ENCODE peak calls at places on chromosome X, in five cellular contexts. One of them, this sample, is unnamed. For H3K9me3, the result is how much of the 10 kb centered on the place peaks cover.

GRCh38 chrX:149504226-149504914 is 736 bp downstream of the IDS start:
- DNase-seq in left lung: peak
- DNase-seq in psoas muscle: no peak
- DNase-seq in lower lobe of right lung: peak
- DNase-seq in iPS DF 6.9: no peak
- DNase-seq in this sample: peak

GRCh38 chrX:39759526-39760224 is 338.1 kb downstream of the BCOR start:
- DNase-seq in lower lobe of right lung: peak
- DNase-seq in iPS DF 6.9: no peak
- DNase-seq in psoas muscle: no peak
- DNase-seq in left lung: no peak
- DNase-seq in this sample: peak

GRCh38 chrX:138858438-138858837 is 146.9 kb upstream of the FGF13 start:
- DNase-seq in left lung: no peak
- DNase-seq in psoas muscle: no peak
- DNase-seq in iPS DF 6.9: no peak
- DNase-seq in lower lobe of right lung: no peak
- DNase-seq in this sample: no peak

GRCh38 chrX:145817299-145817665 is 347 bp upstream of the SLITRK2 start:
- DNase-seq in iPS DF 6.9: no peak
- DNase-seq in lower lobe of right lung: no peak
- DNase-seq in left lung: no peak
- DNase-seq in psoas muscle: peak
- DNase-seq in this sample: peak

GRCh38 chrX:15142084-15142715 is 127.7 kb downstream of the ASB9 start:
- DNase-seq in iPS DF 6.9: no peak
- DNase-seq in left lung: no peak
- DNase-seq in psoas muscle: no peak
- DNase-seq in lower lobe of right lung: no peak
- DNase-seq in this sample: no peak

GRCh38 chrX:69152398-69152797 is 12.9 kb downstream of the PJA1 start:
- DNase-seq in lower lobe of right lung: peak
- DNase-seq in left lung: no peak
- DNase-seq in iPS DF 6.9: no peak
- DNase-seq in psoas muscle: no peak
- DNase-seq in this sample: peak

GRCh38 chrX:77731821-77732419 is 54.1 kb downstream of the ATRX start:
- DNase-seq in left lung: no peak
- DNase-seq in psoas muscle: no peak
- DNase-seq in lower lobe of right lung: no peak
- DNase-seq in iPS DF 6.9: no peak
- DNase-seq in this sample: no peak

GRCh38 chrX:19091596-19091995 is 30.7 kb downstream of the ADGRG2 start:
- DNase-seq in left lung: no peak
- DNase-seq in lower lobe of right lung: no peak
- DNase-seq in psoas muscle: no peak
- DNase-seq in iPS DF 6.9: no peak
- DNase-seq in this sample: no peak

GRCh38 chrX:41922125-41922521 is 1.2 kb downstream of the CASK start:
- DNase-seq in left lung: no peak
- DNase-seq in iPS DF 6.9: no peak
- DNase-seq in lower lobe of right lung: no peak
- DNase-seq in psoas muscle: no peak
- DNase-seq in this sample: no peak

GRCh38 chrX:22365460-22365859 is 92.7 kb downstream of the CBLL2 start:
- DNase-seq in left lung: no peak
- DNase-seq in psoas muscle: no peak
- DNase-seq in lower lobe of right lung: no peak
- DNase-seq in iPS DF 6.9: no peak
- DNase-seq in this sample: no peak

GRCh38 chrX:110404376-110404775 is 45.7 kb downstream of the RTL9 start:
- DNase-seq in psoas muscle: no peak
- DNase-seq in left lung: no peak
- DNase-seq in lower lobe of right lung: no peak
- DNase-seq in iPS DF 6.9: no peak
- DNase-seq in this sample: no peak

GRCh38 chrX:40922307-40922706 is 162.9 kb upstream of the USP9X start:
- DNase-seq in iPS DF 6.9: peak
- DNase-seq in left lung: no peak
- DNase-seq in lower lobe of right lung: no peak
- DNase-seq in psoas muscle: no peak
- DNase-seq in this sample: no peak

GRCh38 chrX:49166914-49167739 is 4.6 kb downstream of the MAGIX start:
- DNase-seq in iPS DF 6.9: no peak
- DNase-seq in lower lobe of right lung: peak
- DNase-seq in psoas muscle: peak
- DNase-seq in left lung: peak
- DNase-seq in this sample: peak

GRCh38 chrX:10039821-10040793 is 72.9 kb downstream of the CLDN34 start:
- DNase-seq in psoas muscle: no peak
- DNase-seq in iPS DF 6.9: no peak
- DNase-seq in left lung: no peak
- DNase-seq in lower lobe of right lung: no peak
- DNase-seq in this sample: no peak

GRCh38 chrX:116694046-116694445 is 231.3 kb upstream of the CT83 start:
- DNase-seq in left lung: no peak
- DNase-seq in psoas muscle: no peak
- DNase-seq in iPS DF 6.9: no peak
- DNase-seq in lower lobe of right lung: no peak
- DNase-seq in this sample: no peak

GRCh38 chrX:9135901-9136510 is 102.1 kb upstream of the FAM9B start:
- DNase-seq in psoas muscle: no peak
- DNase-seq in lower lobe of right lung: no peak
- DNase-seq in iPS DF 6.9: no peak
- DNase-seq in left lung: no peak
- DNase-seq in this sample: no peak

GRCh38 chrX:136126371-136126770 is 21.0 kb upstream of the FHL1 start:
- DNase-seq in psoas muscle: no peak
- DNase-seq in iPS DF 6.9: no peak
- DNase-seq in left lung: no peak
- DNase-seq in lower lobe of right lung: no peak
- DNase-seq in this sample: no peak

GRCh38 chrX:38891641-38892413 is 90.6 kb downstream of the MID1IP1 start:
- DNase-seq in psoas muscle: no peak
- DNase-seq in left lung: no peak
- DNase-seq in lower lobe of right lung: no peak
- DNase-seq in iPS DF 6.9: no peak
- DNase-seq in this sample: no peak

GRCh38 chrX:134364711-134365110 is 95.3 kb upstream of the HPRT1 start:
- DNase-seq in iPS DF 6.9: no peak
- DNase-seq in psoas muscle: no peak
- DNase-seq in lower lobe of right lung: no peak
- DNase-seq in left lung: no peak
- DNase-seq in this sample: no peak

GRCh38 chrX:53257166-53257565 is 24.2 kb downstream of the IQSEC2 start:
- DNase-seq in psoas muscle: no peak
- DNase-seq in left lung: no peak
- DNase-seq in lower lobe of right lung: no peak
- DNase-seq in iPS DF 6.9: no peak
- DNase-seq in this sample: no peak

GRCh38 chrX:77342028-77342427 is 105.2 kb upstream of the FGF16 start:
- DNase-seq in iPS DF 6.9: no peak
- DNase-seq in psoas muscle: no peak
- DNase-seq in left lung: no peak
- DNase-seq in lower lobe of right lung: no peak
- DNase-seq in this sample: no peak

GRCh38 chrX:2894885-2895292 is 34.2 kb downstream of the ARSD start:
- DNase-seq in lower lobe of right lung: no peak
- DNase-seq in psoas muscle: no peak
- DNase-seq in left lung: no peak
- DNase-seq in iPS DF 6.9: no peak
- DNase-seq in this sample: peak

GRCh38 chrX:39802354-39802753 is 295.4 kb downstream of the BCOR start:
- DNase-seq in lower lobe of right lung: no peak
- DNase-seq in iPS DF 6.9: no peak
- DNase-seq in psoas muscle: no peak
- DNase-seq in left lung: no peak
- DNase-seq in this sample: no peak

GRCh38 chrX:22950278-22951266 is 49.2 kb upstream of the DDX53 start:
- DNase-seq in left lung: no peak
- DNase-seq in iPS DF 6.9: no peak
- DNase-seq in psoas muscle: no peak
- DNase-seq in lower lobe of right lung: no peak
- DNase-seq in this sample: peak

GRCh38 chrX:123993904-123994635 is 32.6 kb downstream of the STAG2 start:
- DNase-seq in lower lobe of right lung: no peak
- DNase-seq in iPS DF 6.9: no peak
- DNase-seq in left lung: no peak
- DNase-seq in psoas muscle: no peak
- DNase-seq in this sample: no peak

GRCh38 chrX:135273162-135273561 is 21.3 kb downstream of the ETDA start:
- DNase-seq in psoas muscle: no peak
- DNase-seq in left lung: no peak
- DNase-seq in lower lobe of right lung: no peak
- DNase-seq in iPS DF 6.9: no peak
- DNase-seq in this sample: no peak

GRCh38 chrX:25872786-25873185 is 265.4 kb upstream of the MAGEB18 start:
- DNase-seq in left lung: no peak
- DNase-seq in iPS DF 6.9: no peak
- DNase-seq in lower lobe of right lung: no peak
- DNase-seq in psoas muscle: no peak
- DNase-seq in this sample: no peak

GRCh38 chrX:49053223-49054072 is 5.4 kb upstream of the CCDC120 start:
- DNase-seq in lower lobe of right lung: peak
- DNase-seq in psoas muscle: peak
- DNase-seq in iPS DF 6.9: no peak
- DNase-seq in left lung: peak
- DNase-seq in this sample: peak

GRCh38 chrX:134804779-134805178 is 146.5 kb upstream of the PLAC1 start:
- DNase-seq in iPS DF 6.9: no peak
- DNase-seq in lower lobe of right lung: no peak
- DNase-seq in psoas muscle: no peak
- DNase-seq in left lung: no peak
- DNase-seq in this sample: no peak

GRCh38 chrX:20265221-20265725 is 1.4 kb downstream of the RPS6KA3 start:
- DNase-seq in left lung: peak
- DNase-seq in lower lobe of right lung: peak
- DNase-seq in iPS DF 6.9: no peak
- DNase-seq in psoas muscle: peak
- DNase-seq in this sample: peak

GRCh38 chrX:497201-497710 is 110.5 kb upstream of the PPP2R3B start:
- DNase-seq in iPS DF 6.9: no peak
- DNase-seq in psoas muscle: no peak
- DNase-seq in left lung: no peak
- DNase-seq in lower lobe of right lung: no peak
- DNase-seq in this sample: no peak
- H3K9me3 ChIP-seq in iPS DF 6.9: under half
- H3K9me3 ChIP-seq in psoas muscle: under half
- H3K9me3 ChIP-seq in left lung: under half
- H3K9me3 ChIP-seq in lower lobe of right lung: under half
- H3K9me3 ChIP-seq in this sample: under half

GRCh38 chrX:151741606-151742005 is 7.1 kb downstream of the CNGA2 start:
- DNase-seq in iPS DF 6.9: no peak
- DNase-seq in left lung: no peak
- DNase-seq in psoas muscle: no peak
- DNase-seq in lower lobe of right lung: no peak
- DNase-seq in this sample: no peak
- H3K9me3 ChIP-seq in iPS DF 6.9: under half
- H3K9me3 ChIP-seq in left lung: under half
- H3K9me3 ChIP-seq in psoas muscle: under half
- H3K9me3 ChIP-seq in lower lobe of right lung: under half
- H3K9me3 ChIP-seq in this sample: under half

GRCh38 chrX:13317366-13317765 is 2.5 kb downstream of the ATXN3L start:
- DNase-seq in iPS DF 6.9: no peak
- DNase-seq in psoas muscle: no peak
- DNase-seq in left lung: no peak
- DNase-seq in lower lobe of right lung: no peak
- DNase-seq in this sample: no peak
- H3K9me3 ChIP-seq in iPS DF 6.9: under half
- H3K9me3 ChIP-seq in psoas muscle: under half
- H3K9me3 ChIP-seq in left lung: under half
- H3K9me3 ChIP-seq in lower lobe of right lung: under half
- H3K9me3 ChIP-seq in this sample: under half

GRCh38 chrX:102067966-102068723 is 57.3 kb upstream of the TCEAL2 start:
- DNase-seq in lower lobe of right lung: no peak
- DNase-seq in left lung: no peak
- DNase-seq in iPS DF 6.9: no peak
- DNase-seq in psoas muscle: no peak
- DNase-seq in this sample: no peak
- H3K9me3 ChIP-seq in lower lobe of right lung: under half
- H3K9me3 ChIP-seq in left lung: under half
- H3K9me3 ChIP-seq in iPS DF 6.9: under half
- H3K9me3 ChIP-seq in psoas muscle: under half
- H3K9me3 ChIP-seq in this sample: under half

DNA sequence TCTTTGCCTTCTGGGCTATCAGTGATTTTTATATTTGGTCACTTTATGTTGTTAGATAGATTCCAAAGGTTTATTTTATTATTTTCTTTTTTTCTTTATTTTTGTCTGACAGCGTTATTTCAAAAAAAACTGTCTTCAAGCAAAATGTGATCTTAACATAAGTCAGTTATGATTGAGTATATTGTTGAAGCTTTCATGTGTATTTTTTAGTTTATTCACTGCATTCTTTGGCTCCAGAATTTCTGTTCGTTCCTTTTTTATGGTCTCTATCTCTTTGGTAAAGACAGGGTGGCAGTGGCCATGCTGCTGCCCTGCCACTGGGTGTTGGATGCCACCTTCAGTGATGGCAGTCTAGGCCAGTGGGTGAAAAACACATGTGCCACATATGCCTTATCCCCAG is at the start of gene MAGEC3:
- DNase-seq in iPS DF 6.9: no peak
- DNase-seq in psoas muscle: no peak
- DNase-seq in lower lobe of right lung: no peak
- DNase-seq in left lung: no peak
- DNase-seq in this sample: no peak
- H3K9me3 ChIP-seq in iPS DF 6.9: under half
- H3K9me3 ChIP-seq in psoas muscle: under half
- H3K9me3 ChIP-seq in lower lobe of right lung: under half
- H3K9me3 ChIP-seq in left lung: under half
- H3K9me3 ChIP-seq in this sample: under half

DNA sequence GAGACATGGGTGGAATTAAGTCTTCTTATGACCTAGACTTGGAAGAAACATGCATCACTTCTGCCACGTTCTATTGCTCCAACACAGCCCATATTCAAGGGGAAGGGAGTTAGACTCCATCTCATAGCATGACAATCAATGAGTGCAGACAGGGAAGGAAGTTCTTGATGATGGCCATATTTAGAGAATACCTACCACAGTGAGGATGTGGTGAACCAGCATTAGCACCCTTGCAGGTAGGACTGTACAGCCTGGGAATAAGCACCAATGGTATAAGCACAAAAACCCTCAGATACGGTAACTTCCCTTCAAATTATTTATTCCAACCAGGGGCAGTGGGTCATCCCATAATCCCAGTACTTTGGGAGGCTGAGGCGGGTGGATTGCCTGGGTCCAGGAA is 29.8 kb downstream of the PAGE2 start:
- DNase-seq in psoas muscle: no peak
- DNase-seq in left lung: no peak
- DNase-seq in lower lobe of right lung: no peak
- DNase-seq in iPS DF 6.9: no peak
- DNase-seq in this sample: no peak
- H3K9me3 ChIP-seq in psoas muscle: under half
- H3K9me3 ChIP-seq in left lung: under half
- H3K9me3 ChIP-seq in lower lobe of right lung: under half
- H3K9me3 ChIP-seq in iPS DF 6.9: under half
- H3K9me3 ChIP-seq in this sample: under half

GRCh38 chrX:152259150-152259549 is 120.8 kb upstream of the MAGEA10 start:
- DNase-seq in psoas muscle: no peak
- DNase-seq in iPS DF 6.9: no peak
- DNase-seq in lower lobe of right lung: no peak
- DNase-seq in left lung: no peak
- DNase-seq in this sample: no peak
- H3K9me3 ChIP-seq in psoas muscle: under half
- H3K9me3 ChIP-seq in iPS DF 6.9: under half
- H3K9me3 ChIP-seq in lower lobe of right lung: under half
- H3K9me3 ChIP-seq in left lung: under half
- H3K9me3 ChIP-seq in this sample: under half